ENCODE peak calls at places on chromosomes 13 and 19, in eight cellular contexts. Z is heart left ventricle, S is GM20000, M is ACHN, K is fibroblast of gingiva, P is germinal center, C is iris pigment epithelial cell, J is T-cell. Q is an unnamed sample.

GRCh38 chr13:20125129-20125782 is 35.6 kb downstream of the GJA3 start:
- DNase-seq in Z (no peak), S (no peak), M (peak; percentile 25), K (peak; percentile 60), P (no peak), C (peak; percentile 43), J (no peak), Q (no peak)

GRCh38 chr19:13252569-13253335 is 102.5 kb downstream of the IER2 start:
- DNase-seq in Z (no peak), S (no peak), M (no peak), K (no peak), P (no peak), C (no peak), J (no peak), Q (no peak)

GRCh38 chr19:15107056-15108010 is at the start of gene SYDE1:
- DNase-seq in Z (peak; percentile 63), S (peak; percentile 44), M (peak; percentile 71), K (peak; percentile 75), P (no peak), C (peak; percentile 43), J (no peak), Q (no peak)

GRCh38 chr13:42894765-42895181 is 97.3 kb downstream of the EPSTI1 start:
- DNase-seq in Z (peak; percentile 66), S (no peak), M (no peak), K (peak; percentile 66), P (no peak), C (peak; percentile 93), J (no peak), Q (no peak)

GRCh38 chr19:49687566-49688316 is 1.7 kb upstream of the ADM5 start:
- DNase-seq in Z (no peak), S (no peak), M (no peak), K (no peak), P (no peak), C (no peak), J (no peak), Q (no peak)

GRCh38 chr19:48645652-48646191 is at the start of gene CA11:
- DNase-seq in Z (no peak), S (peak; percentile 13), M (peak; percentile 39), K (no peak), P (no peak), C (no peak), J (no peak), Q (no peak)

GRCh38 chr13:45678282-45678681 is 23.8 kb upstream of the CBY2 start:
- DNase-seq in Z (no peak), S (no peak), M (no peak), K (no peak), P (no peak), C (no peak), J (no peak), Q (no peak)

GRCh38 chr13:69935043-69935442 is 172.6 kb upstream of the ATXN8OS start:
- DNase-seq in Z (no peak), S (no peak), M (peak; percentile 68), K (no peak), P (no peak), C (no peak), J (no peak), Q (no peak)

GRCh38 chr19:21133633-21134032 is 8.2 kb upstream of the ZNF431 start:
- DNase-seq in Z (no peak), S (no peak), M (no peak), K (no peak), P (no peak), C (no peak), J (no peak), Q (no peak)

GRCh38 chr19:58572818-58573657 is at the start of gene MZF1:
- DNase-seq in Z (peak; percentile 100), S (peak; percentile 96), M (peak; percentile 99), K (peak; percentile 100), P (peak; percentile 96), C (peak; percentile 100), J (peak; percentile 100), Q (peak; percentile 100)

GRCh38 chr19:54653181-54653809 is 9.5 kb upstream of the LILRB4 start:
- DNase-seq in Z (no peak), S (peak; percentile 59), M (peak; percentile 28), K (no peak), P (peak; percentile 63), C (peak; percentile 33), J (no peak), Q (no peak)

GRCh38 chr19:10471909-10472308 is 31.2 kb downstream of the KEAP1 start:
- DNase-seq in Z (no peak), S (no peak), M (peak; percentile 45), K (peak; percentile 27), P (peak; percentile 47), C (peak; percentile 43), J (no peak), Q (no peak)

GRCh38 chr13:110556224-110556606 is 5.3 kb downstream of the RAB20 start:
- DNase-seq in Z (no peak), S (no peak), M (no peak), K (no peak), P (no peak), C (no peak), J (no peak), Q (no peak)

GRCh38 chr13:78478183-78478582 is 125.2 kb downstream of the POU4F1 start:
- DNase-seq in Z (no peak), S (no peak), M (no peak), K (no peak), P (no peak), C (no peak), J (no peak), Q (no peak)

GRCh38 chr19:45402469-45403070 is 2.3 kb downstream of the PPP1R13L start:
- DNase-seq in Z (peak; percentile 46), S (peak; percentile 69), M (no peak), K (no peak), P (peak; percentile 81), C (no peak), J (no peak), Q (no peak)

GRCh38 chr13:40922437-40923040 is 96.6 kb downstream of the ELF1 start:
- DNase-seq in Z (peak; percentile 13), S (no peak), M (no peak), K (no peak), P (no peak), C (no peak), J (no peak), Q (no peak)

GRCh38 chr13:46738055-46738454 is 58.9 kb downstream of the ESD start:
- DNase-seq in Z (no peak), S (no peak), M (no peak), K (peak; percentile 43), P (no peak), C (peak; percentile 43), J (no peak), Q (no peak)

GRCh38 chr13:86846501-86846900 is 824.7 kb upstream of the SLITRK5 start:
- DNase-seq in Z (no peak), S (no peak), M (no peak), K (no peak), P (no peak), C (peak; percentile 50), J (no peak), Q (no peak)

GRCh38 chr19:44863990-44864389 is 17.9 kb downstream of the NECTIN2 start:
- DNase-seq in Z (no peak), S (no peak), M (no peak), K (no peak), P (no peak), C (no peak), J (no peak), Q (no peak)

GRCh38 chr19:36605101-36605838 is at the start of gene ZNF382:
- DNase-seq in Z (peak; percentile 85), S (peak; percentile 93), M (peak; percentile 75), K (peak; percentile 60), P (peak; percentile 94), C (peak; percentile 59), J (peak; percentile 81), Q (peak; percentile 85)

GRCh38 chr19:2168619-2169424 is 5.1 kb downstream of the DOT1L start:
- DNase-seq in Z (peak; percentile 96), S (peak; percentile 86), M (peak; percentile 98), K (peak; percentile 98), P (peak; percentile 39), C (peak; percentile 99), J (peak; percentile 23), Q (no peak)

Q was measured in CD4-positive, alpha-beta T cell.